ENCODE peak calls at places on chromosomes 2 and 18, in ten cellular contexts. O, E, T, I, V, Y, K, L, D and W are unnamed samples.

GRCh38 chr2:26978061-26978596 is 7.7 kb downstream of the MAPRE3 start:
- DNase-seq in K (no peak), V (peak), O (no peak), T (peak), L (no peak), E (no peak), Y (peak), D (no peak), I (no peak), W (no peak)

GRCh38 chr2:226123307-226123706 is 676.3 kb downstream of the IRS1 start:
- DNase-seq in D (no peak), T (no peak), I (no peak), K (no peak), O (no peak), Y (no peak), V (no peak), L (no peak), E (no peak), W (no peak)

GRCh38 chr2:151204720-151205119 is 56.9 kb downstream of the RBM43 start:
- DNase-seq in K (no peak), Y (no peak), O (no peak), I (no peak), V (no peak), D (no peak), E (no peak), L (no peak), T (no peak), W (no peak)

GRCh38 chr18:50722311-50722710 is 97.5 kb downstream of the MRO start:
- DNase-seq in V (peak), Y (no peak), L (no peak), T (peak), D (peak), I (no peak), O (no peak), K (no peak), E (no peak), W (no peak)

GRCh38 chr2:63545023-63545422 is 43.3 kb downstream of the WDPCP start:
- DNase-seq in E (no peak), D (no peak), T (no peak), I (no peak), O (no peak), K (no peak), L (no peak), Y (no peak), V (no peak), W (no peak)

GRCh38 chr2:175575346-175576258 is 394.1 kb upstream of the ATP5MC3 start:
- DNase-seq in L (peak), V (no peak), D (no peak), K (no peak), T (no peak), E (no peak), O (no peak), Y (no peak), I (no peak), W (peak)

GRCh38 chr2:191626497-191627151 is 51.3 kb upstream of the NABP1 start:
- DNase-seq in Y (no peak), T (peak), V (no peak), K (no peak), I (no peak), D (peak), E (no peak), O (no peak), L (no peak), W (no peak)

GRCh38 chr18:58996131-58996632 is 131.5 kb downstream of the ZNF532 start:
- DNase-seq in V (no peak), L (no peak), Y (peak), T (peak), K (peak), O (no peak), I (no peak), E (no peak), D (peak), W (no peak)

GRCh38 chr18:31230495-31230894 is 67.8 kb upstream of the DSC1 start:
- DNase-seq in V (no peak), E (no peak), Y (no peak), I (no peak), L (peak), D (peak), T (peak), K (peak), O (no peak), W (no peak)

GRCh38 chr2:209681201-209681735 is 90.4 kb upstream of the UNC80 start:
- DNase-seq in V (no peak), T (no peak), D (no peak), Y (no peak), E (no peak), K (no peak), O (no peak), I (no peak), L (no peak), W (no peak)

GRCh38 chr18:34710430-34711386 is 610 bp downstream of the DTNA start:
- DNase-seq in O (no peak), Y (peak), V (no peak), E (no peak), I (no peak), L (no peak), D (no peak), T (no peak), K (peak), W (no peak)

GRCh38 chr18:75654928-75655745 is 227.6 kb upstream of the SMIM21 start:
- DNase-seq in I (no peak), L (no peak), Y (peak), K (no peak), T (no peak), O (no peak), E (peak), V (no peak), D (no peak), W (no peak)

GRCh38 chr2:74249406-74250122 is 51.1 kb downstream of the MTHFD2 start:
- DNase-seq in E (no peak), I (no peak), T (peak), O (no peak), Y (no peak), L (no peak), D (no peak), V (no peak), K (no peak), W (no peak)

GRCh38 chr2:183037281-183037659 is 987 bp downstream of the NCKAP1 start:
- DNase-seq in T (peak), Y (no peak), O (no peak), I (no peak), D (no peak), K (no peak), L (no peak), V (peak), E (no peak), W (no peak)

GRCh38 chr18:9048808-9049494 is 53.5 kb upstream of the NDUFV2 start:
- DNase-seq in L (no peak), T (peak), O (no peak), Y (no peak), D (no peak), V (no peak), K (no peak), I (no peak), E (no peak), W (no peak)

GRCh38 chr2:158969162-158969716 is 799 bp downstream of the TANC1 start:
- DNase-seq in T (no peak), O (no peak), I (no peak), E (no peak), D (no peak), Y (no peak), K (no peak), L (no peak), V (no peak), W (no peak)

GRCh38 chr2:23436346-23437099 is 51.5 kb downstream of the KLHL29 start:
- DNase-seq in K (no peak), V (no peak), T (peak), O (peak), I (no peak), Y (no peak), D (no peak), E (no peak), L (no peak), W (no peak)

GRCh38 chr2:121187922-121188411 is 97.0 kb downstream of the TFCP2L1 start:
- DNase-seq in T (no peak), L (no peak), Y (no peak), V (no peak), K (no peak), D (no peak), O (no peak), E (no peak), I (no peak), W (no peak)

GRCh38 chr2:29314816-29315571 is 199.8 kb downstream of the CLIP4 start:
- DNase-seq in V (no peak), O (peak), D (no peak), L (peak), T (peak), Y (peak), I (peak), E (no peak), K (peak), W (no peak)